ENCODE peak calls at places on chromosomes 16 and 17, in nine cellular contexts. N, T, V, A, B, M, O, Q and G are unnamed samples.

GRCh38 chr17:40686192-40686591 is 17.4 kb downstream of the KRT24 start:
- DNase-seq in N (peak), T (no peak), V (no peak), A (no peak), B (no peak), M (no peak), O (no peak), Q (no peak), G (no peak)

GRCh38 chr17:15262291-15263205 is 2.6 kb downstream of the PMP22 start:
- DNase-seq in N (peak), T (peak), V (peak), A (no peak), B (peak), M (peak), O (peak), Q (peak), G (no peak)

GRCh38 chr17:75036643-75037268 is 10.0 kb downstream of the ATP5PD start:
- DNase-seq in N (peak), T (peak), V (peak), A (no peak), B (peak), M (peak), O (no peak), Q (peak), G (no peak)

GRCh38 chr17:7045492-7046126 is 1.7 kb upstream of the SLC16A11 start:
- DNase-seq in N (peak), T (no peak), V (no peak), A (peak), B (peak), M (no peak), O (no peak), Q (no peak), G (no peak)

GRCh38 chr16:29804455-29805231 is 1.7 kb upstream of the MAZ start:
- DNase-seq in N (peak), T (no peak), V (peak), A (no peak), B (peak), M (peak), O (no peak), Q (no peak), G (no peak)

GRCh38 chr16:53695070-53695469 is 8.6 kb downstream of the RPGRIP1L start:
- DNase-seq in N (no peak), T (no peak), V (no peak), A (peak), B (no peak), M (no peak), O (no peak), Q (no peak), G (no peak)

GRCh38 chr17:75587718-75588545 is at the start of gene MYO15B:
- DNase-seq in N (peak), T (peak), V (peak), A (no peak), B (peak), M (peak), O (no peak), Q (no peak), G (no peak)

GRCh38 chr16:2715519-2715918 is 4.5 kb downstream of the PRSS27 start:
- DNase-seq in N (peak), T (peak), V (peak), A (peak), B (peak), M (no peak), O (no peak), Q (no peak), G (peak)

GRCh38 chr17:60392845-60393702 is 1.1 kb upstream of the USP32 start:
- DNase-seq in N (peak), T (peak), V (peak), A (peak), B (peak), M (peak), O (no peak), Q (peak), G (no peak)

GRCh38 chr16:81555660-81556059 is 111.1 kb downstream of the CMIP start:
- DNase-seq in N (no peak), T (no peak), V (no peak), A (no peak), B (no peak), M (no peak), O (no peak), Q (no peak), G (no peak)

GRCh38 chr17:76987486-76987885 is 119.3 kb downstream of the MGAT5B start:
- DNase-seq in N (no peak), T (no peak), V (no peak), A (no peak), B (no peak), M (no peak), O (no peak), Q (no peak), G (no peak)

GRCh38 chr17:50889528-50890118 is 23.5 kb upstream of the TOB1 start:
- DNase-seq in N (no peak), T (no peak), V (no peak), A (no peak), B (no peak), M (no peak), O (no peak), Q (no peak), G (no peak)

GRCh38 chr17:16319969-16320368 is 33.3 kb downstream of the CENPV start:
- DNase-seq in N (no peak), T (no peak), V (no peak), A (no peak), B (no peak), M (no peak), O (no peak), Q (no peak), G (peak)

GRCh38 chr16:74586948-74587347 is 20.0 kb downstream of the GLG1 start:
- DNase-seq in N (no peak), T (no peak), V (no peak), A (no peak), B (no peak), M (no peak), O (no peak), Q (no peak), G (no peak)

GRCh38 chr17:15741624-15742023 is 9.5 kb downstream of the TBC1D26 start:
- DNase-seq in N (no peak), T (no peak), V (no peak), A (no peak), B (no peak), M (no peak), O (no peak), Q (no peak), G (no peak)

GRCh38 chr16:50299508-50300105 is 33.3 kb downstream of the ADCY7 start:
- DNase-seq in N (no peak), T (peak), V (no peak), A (no peak), B (no peak), M (peak), O (no peak), Q (no peak), G (no peak)

GRCh38 chr16:67015317-67015731 is 13.6 kb upstream of the CBFB start:
- DNase-seq in N (no peak), T (peak), V (no peak), A (no peak), B (peak), M (peak), O (no peak), Q (no peak), G (peak)

GRCh38 chr16:82004651-82005490 is 6.4 kb downstream of the SDR42E1 start:
- DNase-seq in N (peak), T (no peak), V (no peak), A (no peak), B (no peak), M (no peak), O (no peak), Q (peak), G (no peak)

GRCh38 chr17:15398736-15399331 is 57.4 kb upstream of the TEKT3 start:
- DNase-seq in N (peak), T (no peak), V (no peak), A (peak), B (no peak), M (no peak), O (no peak), Q (peak), G (no peak)

GRCh38 chr17:9371019-9371418 is 204.6 kb downstream of the STX8 start:
- DNase-seq in N (no peak), T (no peak), V (peak), A (peak), B (peak), M (no peak), O (no peak), Q (no peak), G (no peak)

GRCh38 chr17:79020631-79021301 is 3.2 kb upstream of the C1QTNF1 start:
- DNase-seq in N (no peak), T (no peak), V (no peak), A (no peak), B (no peak), M (no peak), O (no peak), Q (no peak), G (no peak)

GRCh38 chr16:14510581-14510938 is 119.5 kb downstream of the PARN start:
- DNase-seq in N (no peak), T (no peak), V (no peak), A (no peak), B (no peak), M (no peak), O (no peak), Q (no peak), G (no peak)

GRCh38 chr16:879461-879861 is 78.9 kb upstream of the GNG13 start:
- DNase-seq in N (no peak), T (no peak), V (no peak), A (no peak), B (no peak), M (no peak), O (no peak), Q (no peak), G (peak)

GRCh38 chr17:57328109-57328882 is 72.0 kb downstream of the MSI2 start:
- DNase-seq in N (no peak), T (no peak), V (no peak), A (no peak), B (no peak), M (no peak), O (no peak), Q (no peak), G (no peak)

DNA sequence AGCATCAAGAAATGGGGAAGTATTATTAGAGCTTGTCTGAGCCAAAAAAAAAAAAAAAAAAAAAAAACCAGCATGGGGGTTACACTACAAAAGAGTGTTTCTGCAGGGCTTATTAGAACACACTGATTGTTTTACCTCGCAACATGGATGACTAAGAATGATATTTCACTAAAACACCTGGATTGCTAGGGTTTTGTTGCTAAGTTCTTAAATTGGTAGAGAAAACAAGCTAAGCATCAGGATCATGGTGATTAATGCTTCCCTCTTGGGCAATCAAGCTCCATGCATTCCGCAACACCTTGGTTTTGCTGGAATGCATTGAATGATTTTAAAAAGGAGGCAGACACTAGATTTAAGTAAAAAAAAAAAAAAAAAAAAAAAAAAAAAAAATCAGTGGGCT is 931.4 kb upstream of the CDH8 start:
- DNase-seq in N (no peak), T (no peak), V (no peak), A (no peak), B (no peak), M (no peak), O (no peak), Q (no peak), G (no peak)
- TF ChIP-seq CTCF in N (no peak), T (no peak), V (no peak), A (no peak), B (no peak), M (no peak), O (no peak), Q (no peak), G (no peak)

DNA sequence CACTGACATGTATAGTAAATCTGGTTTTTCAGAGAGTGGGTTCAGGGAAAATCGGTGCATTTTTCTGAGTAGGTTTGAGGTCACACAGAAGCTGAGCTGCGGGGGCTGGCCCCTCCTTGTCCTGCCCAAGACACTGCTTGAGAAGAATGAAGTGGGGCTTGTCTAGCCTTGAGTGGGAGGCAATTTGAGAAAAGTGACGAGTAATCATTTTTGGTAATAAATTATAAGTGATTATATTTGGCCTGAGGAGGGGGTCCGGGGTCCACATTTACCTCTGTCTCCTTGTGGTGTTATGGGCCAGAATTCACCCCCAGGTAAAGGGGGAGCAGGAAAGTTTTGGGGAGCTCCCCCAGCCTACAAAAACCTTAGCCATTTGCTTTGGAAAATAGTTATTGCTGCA is 28.1 kb downstream of the WFDC1 start:
- DNase-seq in N (no peak), T (peak), V (no peak), A (no peak), B (no peak), M (no peak), O (no peak), Q (no peak), G (peak)
- TF ChIP-seq CTCF in N (no peak), T (no peak), V (no peak), A (no peak), B (no peak), M (no peak), O (no peak), Q (no peak), G (no peak)

DNA sequence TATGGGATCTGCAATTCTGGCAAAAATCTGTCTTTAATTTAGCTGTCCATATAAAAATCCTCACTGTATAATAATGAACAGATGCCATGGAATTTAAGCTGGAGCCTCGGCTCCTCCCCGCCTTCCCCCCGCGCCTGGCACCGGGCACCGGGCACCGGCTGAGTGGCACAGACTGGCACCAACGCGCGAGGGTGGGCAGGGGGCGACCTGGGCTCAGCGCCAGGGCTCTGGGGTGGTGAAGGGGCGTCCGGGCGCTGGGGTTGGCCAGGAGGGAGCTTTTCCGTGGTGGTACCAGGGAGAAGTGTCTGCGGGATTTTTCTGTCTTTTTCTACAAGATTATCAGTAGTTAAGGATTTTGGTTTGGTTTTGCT is 9.1 kb downstream of the NEUROD2 start:
- DNase-seq in N (no peak), T (no peak), V (no peak), A (no peak), B (no peak), M (no peak), O (no peak), Q (no peak), G (no peak)
- TF ChIP-seq CTCF in N (no peak), T (no peak), V (no peak), A (no peak), B (no peak), M (no peak), O (no peak), Q (no peak), G (no peak)

GRCh38 chr16:23847938-23848337 is 12.2 kb downstream of the PRKCB start:
- DNase-seq in N (no peak), T (no peak), V (no peak), A (no peak), B (no peak), M (no peak), O (no peak), Q (no peak), G (no peak)
- TF ChIP-seq CTCF in N (no peak), T (no peak), V (no peak), A (no peak), B (no peak), M (no peak), O (no peak), Q (no peak), G (no peak)

GRCh38 chr17:38674013-38674748 is 576 bp downstream of the EPOP start:
- DNase-seq in N (no peak), T (peak), V (no peak), A (no peak), B (no peak), M (no peak), O (no peak), Q (no peak), G (no peak)
- TF ChIP-seq CTCF in N (no peak), T (no peak), V (no peak), A (no peak), B (no peak), M (no peak), O (no peak), Q (no peak), G (peak)

DNA sequence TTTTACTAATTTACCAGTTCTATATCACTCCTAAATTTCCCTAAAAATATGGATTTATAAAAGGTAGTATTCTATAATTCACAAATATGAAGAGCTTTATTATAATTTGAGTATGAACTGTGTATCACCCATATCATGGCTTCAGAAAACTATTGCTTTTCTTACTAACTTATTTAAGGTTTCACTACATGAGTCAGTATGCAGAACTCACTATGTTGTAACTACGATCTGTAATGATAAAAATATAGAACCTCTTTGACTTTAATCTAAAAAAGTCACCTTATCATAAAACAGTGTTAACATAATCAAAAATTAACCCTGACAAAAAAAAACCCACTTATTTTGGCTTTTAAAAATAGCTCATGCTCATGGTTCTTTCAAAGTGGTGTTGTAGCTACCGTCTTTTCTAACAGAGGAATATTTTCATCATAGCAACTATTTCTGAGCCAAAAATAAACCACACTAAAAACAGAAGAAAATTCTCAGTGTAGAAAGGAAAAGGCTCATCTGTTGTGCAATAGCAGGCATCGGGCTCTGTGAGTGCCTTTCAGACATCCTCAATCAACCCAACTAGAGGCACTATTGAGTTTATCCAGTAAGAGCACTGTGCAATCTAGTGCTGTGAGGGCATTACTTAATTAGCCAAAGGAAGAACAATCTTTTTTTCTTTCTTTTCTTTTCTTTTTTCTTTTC is 42.1 kb downstream of the ITGAM start:
- DNase-seq in N (peak), T (no peak), V (no peak), A (no peak), B (no peak), M (no peak), O (no peak), Q (no peak), G (no peak)
- TF ChIP-seq CTCF in N (no peak), T (no peak), V (no peak), A (no peak), B (no peak), M (no peak), O (no peak), Q (no peak), G (no peak)

GRCh38 chr17:28849281-28849680 is 5.5 kb upstream of the ERAL1 start:
- DNase-seq in N (no peak), T (no peak), V (no peak), A (no peak), B (no peak), M (no peak), O (no peak), Q (no peak), G (peak)
- TF ChIP-seq CTCF in N (no peak), T (no peak), V (no peak), A (no peak), B (no peak), M (no peak), O (no peak), Q (no peak), G (no peak)

GRCh38 chr16:57382535-57383275 is 10.4 kb downstream of the CX3CL1 start:
- DNase-seq in N (no peak), T (no peak), V (no peak), A (no peak), B (no peak), M (no peak), O (no peak), Q (peak), G (no peak)
- TF ChIP-seq CTCF in N (no peak), T (no peak), V (no peak), A (no peak), B (no peak), M (no peak), O (no peak), Q (no peak), G (peak)